ENCODE peak calls at places on chromosomes 1 and 21, in eight cellular contexts. One of them, this sample, is unnamed. For H3K4me1, the result is how much of the 10 kb centered on the place peaks cover.

GRCh38 chr21:29130234-29130993 is at the start of gene MAP3K7CL:
- DNase-seq in upper lobe of right lung: no peak
- DNase-seq in ovary: no peak
- DNase-seq in left lung: no peak
- DNase-seq in sigmoid colon: peak
- DNase-seq in heart left ventricle: peak
- DNase-seq in A549: no peak
- DNase-seq in lower lobe of right lung: no peak
- DNase-seq in this sample: peak

GRCh38 chr1:179369751-179370341 is 4.1 kb downstream of the AXDND1 start:
- DNase-seq in upper lobe of right lung: no peak
- DNase-seq in ovary: no peak
- DNase-seq in left lung: no peak
- DNase-seq in sigmoid colon: no peak
- DNase-seq in heart left ventricle: no peak
- DNase-seq in A549: peak
- DNase-seq in lower lobe of right lung: no peak
- DNase-seq in this sample: no peak

GRCh38 chr1:24491577-24492360 is 10.9 kb upstream of the RCAN3 start:
- DNase-seq in upper lobe of right lung: no peak
- DNase-seq in ovary: no peak
- DNase-seq in left lung: no peak
- DNase-seq in sigmoid colon: no peak
- DNase-seq in heart left ventricle: no peak
- DNase-seq in A549: peak
- DNase-seq in lower lobe of right lung: no peak
- DNase-seq in this sample: no peak

GRCh38 chr1:221887091-221887746 is 145.3 kb upstream of the DUSP10 start:
- DNase-seq in upper lobe of right lung: peak
- DNase-seq in ovary: peak
- DNase-seq in left lung: peak
- DNase-seq in sigmoid colon: peak
- DNase-seq in heart left ventricle: peak
- DNase-seq in A549: peak
- DNase-seq in lower lobe of right lung: peak
- DNase-seq in this sample: peak

GRCh38 chr21:14520535-14520934 is 25.6 kb downstream of the SAMSN1 start:
- DNase-seq in upper lobe of right lung: peak
- DNase-seq in ovary: no peak
- DNase-seq in left lung: no peak
- DNase-seq in sigmoid colon: no peak
- DNase-seq in heart left ventricle: no peak
- DNase-seq in A549: no peak
- DNase-seq in lower lobe of right lung: peak
- DNase-seq in this sample: no peak

GRCh38 chr21:45156459-45156858 is 82.1 kb downstream of the ADARB1 start:
- DNase-seq in upper lobe of right lung: no peak
- DNase-seq in ovary: no peak
- DNase-seq in left lung: no peak
- DNase-seq in sigmoid colon: peak
- DNase-seq in heart left ventricle: no peak
- DNase-seq in A549: no peak
- DNase-seq in lower lobe of right lung: no peak
- DNase-seq in this sample: no peak

GRCh38 chr1:157932082-157932481 is 61.4 kb upstream of the KIRREL1 start:
- DNase-seq in upper lobe of right lung: no peak
- DNase-seq in ovary: no peak
- DNase-seq in left lung: no peak
- DNase-seq in sigmoid colon: no peak
- DNase-seq in heart left ventricle: no peak
- DNase-seq in A549: no peak
- DNase-seq in lower lobe of right lung: no peak
- DNase-seq in this sample: no peak

GRCh38 chr1:36516372-36517018 is 33.8 kb upstream of the CSF3R start:
- DNase-seq in upper lobe of right lung: peak
- DNase-seq in ovary: no peak
- DNase-seq in left lung: peak
- DNase-seq in sigmoid colon: peak
- DNase-seq in heart left ventricle: peak
- DNase-seq in A549: peak
- DNase-seq in lower lobe of right lung: peak
- DNase-seq in this sample: no peak

GRCh38 chr1:182392045-182393028 is 747 bp upstream of the GLUL start:
- DNase-seq in upper lobe of right lung: peak
- DNase-seq in ovary: peak
- DNase-seq in left lung: peak
- DNase-seq in sigmoid colon: peak
- DNase-seq in heart left ventricle: no peak
- DNase-seq in A549: no peak
- DNase-seq in lower lobe of right lung: peak
- DNase-seq in this sample: peak

GRCh38 chr1:13778431-13778830 is 78.4 kb downstream of the PRDM2 start:
- DNase-seq in upper lobe of right lung: no peak
- DNase-seq in ovary: no peak
- DNase-seq in left lung: no peak
- DNase-seq in sigmoid colon: no peak
- DNase-seq in heart left ventricle: no peak
- DNase-seq in A549: no peak
- DNase-seq in lower lobe of right lung: no peak
- DNase-seq in this sample: no peak
- H3K27ac ChIP-seq in upper lobe of right lung: no peak
- H3K27ac ChIP-seq in ovary: no peak
- H3K27ac ChIP-seq in left lung: no peak
- H3K27ac ChIP-seq in sigmoid colon: no peak
- H3K27ac ChIP-seq in heart left ventricle: no peak
- H3K27ac ChIP-seq in A549: no peak
- H3K27ac ChIP-seq in lower lobe of right lung: no peak
- H3K27ac ChIP-seq in this sample: no peak

GRCh38 chr1:30988045-30988444 is 77.5 kb downstream of the PUM1 start:
- DNase-seq in upper lobe of right lung: no peak
- DNase-seq in ovary: no peak
- DNase-seq in left lung: no peak
- DNase-seq in sigmoid colon: no peak
- DNase-seq in heart left ventricle: no peak
- DNase-seq in A549: no peak
- DNase-seq in lower lobe of right lung: no peak
- DNase-seq in this sample: no peak
- H3K4me1 ChIP-seq in upper lobe of right lung: under half
- H3K4me1 ChIP-seq in ovary: under half
- H3K4me1 ChIP-seq in left lung: under half
- H3K4me1 ChIP-seq in sigmoid colon: under half
- H3K4me1 ChIP-seq in heart left ventricle: under half
- H3K4me1 ChIP-seq in A549: under half
- H3K4me1 ChIP-seq in lower lobe of right lung: under half
- H3K4me1 ChIP-seq in this sample: under half

GRCh38 chr21:30426732-30427131 is 1.0 kb upstream of the KRTAP13-3 start:
- DNase-seq in upper lobe of right lung: no peak
- DNase-seq in ovary: no peak
- DNase-seq in left lung: no peak
- DNase-seq in sigmoid colon: no peak
- DNase-seq in heart left ventricle: no peak
- DNase-seq in A549: no peak
- DNase-seq in lower lobe of right lung: no peak
- DNase-seq in this sample: no peak

GRCh38 chr21:30430170-30430655 is at the start of gene KRTAP13-4:
- DNase-seq in upper lobe of right lung: peak
- DNase-seq in ovary: no peak
- DNase-seq in left lung: peak
- DNase-seq in sigmoid colon: no peak
- DNase-seq in heart left ventricle: no peak
- DNase-seq in A549: no peak
- DNase-seq in lower lobe of right lung: no peak
- DNase-seq in this sample: no peak

DNA sequence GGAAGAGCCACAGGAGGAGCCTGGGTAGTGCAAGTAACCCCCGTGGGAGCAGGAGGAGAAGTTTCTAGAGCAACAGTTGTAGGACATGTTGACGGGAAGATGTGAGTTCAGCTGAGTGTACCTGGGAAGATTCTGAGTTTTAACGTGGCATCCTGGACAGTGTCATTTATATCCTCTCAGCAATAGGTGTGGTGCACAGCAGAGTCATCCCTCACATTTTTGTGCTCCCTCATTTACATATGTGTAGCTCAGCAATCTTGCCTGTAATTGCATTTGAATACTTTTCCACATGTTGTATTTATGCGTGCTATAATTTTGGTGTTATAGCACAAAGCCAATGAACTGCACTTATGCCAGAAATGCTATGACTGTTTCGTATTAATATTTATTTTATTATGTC is at the start of gene KRTAP13-3:
- DNase-seq in upper lobe of right lung: no peak
- DNase-seq in ovary: no peak
- DNase-seq in left lung: no peak
- DNase-seq in sigmoid colon: no peak
- DNase-seq in heart left ventricle: no peak
- DNase-seq in A549: no peak
- DNase-seq in lower lobe of right lung: no peak
- DNase-seq in this sample: no peak
- H3K27ac ChIP-seq in upper lobe of right lung: no peak
- H3K27ac ChIP-seq in ovary: no peak
- H3K27ac ChIP-seq in left lung: no peak
- H3K27ac ChIP-seq in sigmoid colon: no peak
- H3K27ac ChIP-seq in heart left ventricle: no peak
- H3K27ac ChIP-seq in A549: no peak
- H3K27ac ChIP-seq in lower lobe of right lung: no peak
- H3K27ac ChIP-seq in this sample: no peak

GRCh38 chr21:39637197-39637970 is 24.6 kb downstream of the B3GALT5 start:
- DNase-seq in upper lobe of right lung: no peak
- DNase-seq in ovary: no peak
- DNase-seq in left lung: no peak
- DNase-seq in sigmoid colon: no peak
- DNase-seq in heart left ventricle: no peak
- DNase-seq in A549: no peak
- DNase-seq in lower lobe of right lung: no peak
- DNase-seq in this sample: no peak

GRCh38 chr21:39644069-39644468 is 31.3 kb downstream of the B3GALT5 start:
- DNase-seq in upper lobe of right lung: no peak
- DNase-seq in ovary: no peak
- DNase-seq in left lung: no peak
- DNase-seq in sigmoid colon: no peak
- DNase-seq in heart left ventricle: no peak
- DNase-seq in A549: no peak
- DNase-seq in lower lobe of right lung: no peak
- DNase-seq in this sample: no peak

GRCh38 chr21:39637971-39638628 is 25.4 kb downstream of the B3GALT5 start:
- DNase-seq in upper lobe of right lung: no peak
- DNase-seq in ovary: no peak
- DNase-seq in left lung: no peak
- DNase-seq in sigmoid colon: no peak
- DNase-seq in heart left ventricle: no peak
- DNase-seq in A549: no peak
- DNase-seq in lower lobe of right lung: no peak
- DNase-seq in this sample: no peak

GRCh38 chr21:39641827-39642450 is 29.2 kb downstream of the B3GALT5 start:
- DNase-seq in upper lobe of right lung: no peak
- DNase-seq in ovary: no peak
- DNase-seq in left lung: no peak
- DNase-seq in sigmoid colon: no peak
- DNase-seq in heart left ventricle: no peak
- DNase-seq in A549: no peak
- DNase-seq in lower lobe of right lung: no peak
- DNase-seq in this sample: no peak

DNA sequence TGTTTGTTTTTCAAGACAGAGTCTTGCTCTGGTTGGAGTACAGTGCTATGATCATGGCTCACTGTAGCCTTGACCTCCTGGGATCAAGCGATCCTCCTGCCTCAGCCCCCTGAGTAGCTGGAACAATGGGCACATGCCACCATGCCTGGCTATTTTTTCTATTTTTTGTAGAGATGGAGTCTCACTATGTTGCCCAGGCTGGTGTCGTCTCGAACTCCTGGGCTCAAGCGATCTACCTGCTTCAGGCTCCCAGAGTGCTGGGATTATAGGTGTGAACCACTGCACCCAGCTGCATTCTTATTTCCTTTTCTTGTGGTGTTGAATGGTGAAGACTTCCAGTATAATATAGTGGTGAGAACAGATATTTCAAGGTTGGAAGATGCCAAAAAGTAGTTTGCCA is 28.0 kb downstream of the B3GALT5 start:
- DNase-seq in upper lobe of right lung: no peak
- DNase-seq in ovary: no peak
- DNase-seq in left lung: no peak
- DNase-seq in sigmoid colon: no peak
- DNase-seq in heart left ventricle: no peak
- DNase-seq in A549: no peak
- DNase-seq in lower lobe of right lung: no peak
- DNase-seq in this sample: no peak
- H3K4me1 ChIP-seq in upper lobe of right lung: under half
- H3K4me1 ChIP-seq in ovary: under half
- H3K4me1 ChIP-seq in left lung: under half
- H3K4me1 ChIP-seq in sigmoid colon: under half
- H3K4me1 ChIP-seq in heart left ventricle: under half
- H3K4me1 ChIP-seq in A549: under half
- H3K4me1 ChIP-seq in lower lobe of right lung: under half
- H3K4me1 ChIP-seq in this sample: under half

GRCh38 chr1:201059401-201059800 is 35.9 kb upstream of the KIF21B start:
- DNase-seq in upper lobe of right lung: no peak
- DNase-seq in ovary: no peak
- DNase-seq in left lung: no peak
- DNase-seq in sigmoid colon: no peak
- DNase-seq in heart left ventricle: no peak
- DNase-seq in A549: no peak
- DNase-seq in lower lobe of right lung: no peak
- DNase-seq in this sample: no peak
- H3K27ac ChIP-seq in upper lobe of right lung: no peak
- H3K27ac ChIP-seq in ovary: no peak
- H3K27ac ChIP-seq in left lung: no peak
- H3K27ac ChIP-seq in sigmoid colon: no peak
- H3K27ac ChIP-seq in heart left ventricle: no peak
- H3K27ac ChIP-seq in A549: no peak
- H3K27ac ChIP-seq in lower lobe of right lung: no peak
- H3K27ac ChIP-seq in this sample: no peak

DNA sequence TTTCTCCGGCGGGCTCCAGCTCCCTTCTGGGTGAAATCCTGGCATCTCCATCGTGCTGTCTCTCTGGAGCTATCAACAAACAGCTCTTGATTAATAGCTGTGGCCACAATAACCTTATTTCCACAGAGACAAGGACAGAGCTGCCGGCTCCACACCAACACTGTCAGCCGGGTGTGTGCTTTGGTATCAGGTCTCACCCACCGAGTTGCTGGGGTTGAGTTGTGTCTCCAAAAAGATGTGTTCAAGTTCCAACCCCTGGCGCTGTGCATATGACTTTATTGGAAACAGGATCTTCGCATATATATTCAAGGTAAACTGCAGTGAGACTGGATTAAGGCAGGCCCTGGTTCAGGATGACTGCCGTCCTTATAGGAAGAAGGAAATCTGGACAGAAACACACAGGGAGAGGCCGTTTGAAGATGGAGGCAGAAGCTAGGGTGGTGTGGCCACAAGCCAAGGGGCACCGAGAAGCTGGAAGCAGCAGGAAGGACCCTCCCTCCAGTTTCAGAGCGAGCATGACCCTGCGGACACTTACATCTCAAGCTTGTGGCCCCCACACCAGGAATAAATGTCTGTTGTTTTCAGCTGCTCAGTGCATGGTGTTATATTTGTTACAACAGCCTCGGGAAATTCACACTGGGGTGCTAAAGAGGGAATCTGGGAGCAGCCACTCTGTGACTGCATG is 88.4 kb upstream of the TMPRSS2 start:
- DNase-seq in upper lobe of right lung: peak
- DNase-seq in ovary: no peak
- DNase-seq in left lung: no peak
- DNase-seq in sigmoid colon: no peak
- DNase-seq in heart left ventricle: no peak
- DNase-seq in A549: no peak
- DNase-seq in lower lobe of right lung: no peak
- DNase-seq in this sample: no peak
- H3K4me1 ChIP-seq in upper lobe of right lung: under half
- H3K4me1 ChIP-seq in ovary: under half
- H3K4me1 ChIP-seq in left lung: under half
- H3K4me1 ChIP-seq in sigmoid colon: under half
- H3K4me1 ChIP-seq in heart left ventricle: under half
- H3K4me1 ChIP-seq in A549: under half
- H3K4me1 ChIP-seq in lower lobe of right lung: under half
- H3K4me1 ChIP-seq in this sample: under half

GRCh38 chr1:226943156-226943555 is 3.1 kb downstream of the COQ8A start:
- DNase-seq in upper lobe of right lung: no peak
- DNase-seq in ovary: no peak
- DNase-seq in left lung: no peak
- DNase-seq in sigmoid colon: no peak
- DNase-seq in heart left ventricle: no peak
- DNase-seq in A549: no peak
- DNase-seq in lower lobe of right lung: no peak
- DNase-seq in this sample: no peak
- H3K27ac ChIP-seq in upper lobe of right lung: no peak
- H3K27ac ChIP-seq in ovary: no peak
- H3K27ac ChIP-seq in left lung: no peak
- H3K27ac ChIP-seq in sigmoid colon: no peak
- H3K27ac ChIP-seq in heart left ventricle: peak
- H3K27ac ChIP-seq in A549: no peak
- H3K27ac ChIP-seq in lower lobe of right lung: no peak
- H3K27ac ChIP-seq in this sample: no peak